ENCODE peak calls at places on chromosomes 12 and 14, in six cellular contexts. F is DND-41, H is ovary, C is MM.1S, E is right cardiac atrium, M is K562. R is an unnamed sample.

GRCh38 chr14:98926802-98927201 is 345.2 kb downstream of the BCL11B start:
- DNase-seq in M (no peak), C (no peak), E (no peak), H (no peak), F (no peak), R (no peak)

GRCh38 chr12:78759387-78759786 is 105.2 kb upstream of the SYT1 start:
- DNase-seq in E (no peak), H (no peak), C (no peak), M (no peak), F (no peak), R (peak; percentile 23)

GRCh38 chr12:25827141-25827540 is 131.3 kb upstream of the RASSF8 start:
- DNase-seq in H (no peak), E (no peak), C (no peak), F (no peak), M (no peak), R (no peak)

GRCh38 chr12:117208206-117208605 is 17.9 kb upstream of the FBXO21 start:
- DNase-seq in F (no peak), C (no peak), H (no peak), M (no peak), E (no peak), R (no peak)

GRCh38 chr12:57040750-57041149 is 9.2 kb downstream of the MYO1A start:
- DNase-seq in M (no peak), C (no peak), E (no peak), F (no peak), H (no peak), R (no peak)

GRCh38 chr12:905273-906076 is 44.0 kb downstream of the RAD52 start:
- DNase-seq in E (no peak), C (no peak), M (no peak), F (no peak), H (no peak), R (no peak)

GRCh38 chr12:118611295-118611694 is 234.9 kb downstream of the SUDS3 start:
- DNase-seq in H (no peak), M (no peak), E (peak; percentile 41), F (no peak), C (no peak), R (peak; percentile 57)

GRCh38 chr12:112602150-112602549 is 183.4 kb downstream of the PTPN11 start:
- DNase-seq in C (no peak), M (no peak), F (no peak), H (no peak), E (no peak), R (no peak)

GRCh38 chr14:54893151-54893760 is 9.4 kb downstream of the GCH1 start:
- DNase-seq in H (no peak), E (no peak), M (peak; percentile 22), C (no peak), F (peak; percentile 20), R (peak; percentile 15)

GRCh38 chr12:93782854-93783253 is 105.7 kb downstream of the CRADD start:
- DNase-seq in H (no peak), F (no peak), C (no peak), M (no peak), E (no peak), R (no peak)

GRCh38 chr12:93137656-93138612 is 208.8 kb upstream of the EEA1 start:
- DNase-seq in M (peak; percentile 37), H (no peak), C (no peak), F (no peak), E (no peak), R (peak; percentile 78)

GRCh38 chr14:93709249-93709648 is 79.0 kb downstream of the PRIMA1 start:
- DNase-seq in M (no peak), F (no peak), H (no peak), C (no peak), E (no peak), R (no peak)

GRCh38 chr14:77889971-77890442 is 90.1 kb downstream of the ADCK1 start:
- DNase-seq in M (no peak), C (no peak), H (no peak), E (no peak), F (no peak), R (peak; percentile 82)

GRCh38 chr14:63891148-63891964 is 38.6 kb downstream of the SYNE2 start:
- DNase-seq in H (no peak), F (peak; percentile 44), E (peak; percentile 63), M (no peak), C (no peak), R (no peak)

GRCh38 chr12:49263400-49263763 is 1.5 kb upstream of the TUBA1C start:
- DNase-seq in H (no peak), E (no peak), M (no peak), C (no peak), F (no peak), R (no peak)

GRCh38 chr12:90922068-90922743 is 32.8 kb downstream of the CCER1 start:
- DNase-seq in M (no peak), E (no peak), C (no peak), H (no peak), F (no peak), R (no peak)

GRCh38 chr12:25648460-25648859 is 95.4 kb upstream of the LMNTD1 start:
- DNase-seq in F (no peak), H (no peak), M (no peak), C (no peak), E (peak; percentile 85), R (peak; percentile 91)

GRCh38 chr12:2198088-2198501 is 145.3 kb downstream of the CACNA1C start:
- DNase-seq in E (no peak), M (no peak), C (no peak), F (no peak), H (no peak), R (peak; percentile 40)

GRCh38 chr14:100159865-100160533 is 554 bp upstream of the DEGS2 start:
- DNase-seq in E (no peak), H (no peak), M (no peak), C (no peak), F (no peak), R (no peak)

GRCh38 chr12:64739778-64740177 is 19.4 kb downstream of the GNS start:
- DNase-seq in M (no peak), F (no peak), E (no peak), C (no peak), H (no peak), R (peak; percentile 22)

GRCh38 chr12:123519151-123520001 is 14.1 kb downstream of the RILPL1 start:
- DNase-seq in C (no peak), M (no peak), F (no peak), E (peak; percentile 80), H (no peak), R (no peak)

GRCh38 chr12:104350211-104350908 is 46.8 kb downstream of the EID3 start:
- DNase-seq in M (no peak), C (no peak), H (no peak), E (no peak), F (no peak), R (no peak)

GRCh38 chr14:74988993-74989392 is 13.7 kb upstream of the EIF2B2 start:
- DNase-seq in H (no peak), F (no peak), M (no peak), C (no peak), E (no peak), R (no peak)

GRCh38 chr14:22737052-22737451 is 29.4 kb upstream of the OXA1L start:
- DNase-seq in F (no peak), E (no peak), H (no peak), C (peak; percentile 69), M (no peak), R (no peak)

GRCh38 chr12:114166360-114166759 is 200.2 kb upstream of the RBM19 start:
- DNase-seq in E (no peak), H (no peak), M (peak; percentile 47), F (peak; percentile 6), C (no peak), R (no peak)

DNA sequence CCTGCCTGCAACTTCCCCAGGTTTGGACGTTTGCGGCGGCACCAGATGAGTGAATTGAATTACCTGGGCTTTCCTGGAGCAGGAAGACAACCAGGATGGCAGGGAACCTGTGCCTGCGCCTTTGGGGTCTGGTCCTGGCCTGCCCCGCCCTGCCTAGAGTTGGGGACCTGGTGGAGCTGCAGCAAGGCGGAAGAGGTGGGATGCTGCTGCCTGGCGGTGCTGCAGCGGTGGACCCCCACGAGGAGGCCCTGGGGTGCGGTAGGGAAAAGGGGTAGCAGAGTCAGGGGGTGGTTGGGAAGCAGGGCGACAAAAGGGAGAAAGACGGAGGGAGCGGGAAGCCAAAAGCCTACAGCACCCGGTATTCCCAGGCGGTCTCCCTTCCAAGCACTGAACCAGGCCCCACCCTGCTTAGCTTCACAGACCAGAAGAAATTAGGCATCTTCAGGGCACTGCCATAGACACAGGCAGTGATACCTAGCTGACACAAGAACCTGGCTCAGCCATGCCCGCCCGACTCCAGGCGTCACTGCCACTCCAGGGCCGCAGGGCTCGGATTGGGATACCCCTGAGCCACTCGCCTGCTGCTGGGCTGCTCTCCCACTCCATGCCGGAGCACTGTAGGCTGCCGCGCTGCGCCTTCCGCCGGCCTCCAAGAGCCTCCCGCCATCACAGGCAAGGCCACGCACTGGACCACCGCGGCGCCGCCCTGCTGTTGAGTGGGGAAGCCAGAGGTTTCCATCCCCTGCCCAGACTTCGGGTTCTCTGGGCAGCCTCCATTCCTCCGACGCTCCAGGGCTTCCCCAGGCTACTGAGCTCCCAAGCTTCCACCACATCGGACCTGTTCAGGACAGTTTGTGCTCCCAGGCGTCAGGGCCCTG is 155.2 kb upstream of the ALG10B start:
- DNase-seq in M (no peak), H (peak; percentile 9), C (no peak), F (no peak), E (no peak), R (no peak)
- H3K9me3 ChIP-seq in M (no peaks in the 10 kb centered on the region), H (no peaks in the 10 kb centered on the region), C (no peaks in the 10 kb centered on the region), F (peaks cover 30% of the 10 kb centered on the region), E (no peaks in the 10 kb centered on the region), R (no peaks in the 10 kb centered on the region)

GRCh38 chr12:62933220-62933870 is 1.6 kb downstream of the PPM1H start:
- DNase-seq in E (peak; percentile 73), F (no peak), M (peak; percentile 64), H (no peak), C (no peak), R (no peak)
- H3K4me3 ChIP-seq in E (peak overlapping the region; percentile 72), F (no peak overlapping the region), M (peak overlapping the region; percentile 72), H (peak overlapping the region; percentile 77), C (peak overlapping the region; percentile 94), R (peak overlapping the region; percentile 67)

GRCh38 chr14:105900398-105901160 is 374.2 kb downstream of the TMEM121 start:
- DNase-seq in H (no peak), F (no peak), M (peak; percentile 1), C (no peak), E (peak; percentile 28), R (no peak)

GRCh38 chr14:105899071-105899641 is 372.8 kb downstream of the TMEM121 start:
- DNase-seq in H (no peak), M (peak; percentile 2), F (no peak), E (peak; percentile 51), C (no peak), R (no peak)

GRCh38 chr14:105899657-105900397 is 373.4 kb downstream of the TMEM121 start:
- DNase-seq in C (no peak), H (no peak), F (no peak), M (peak; percentile 2), E (peak; percentile 25), R (no peak)

GRCh38 chr14:105902131-105902898 is 375.9 kb downstream of the TMEM121 start:
- DNase-seq in M (no peak), F (no peak), H (no peak), C (no peak), E (no peak), R (no peak)

DNA sequence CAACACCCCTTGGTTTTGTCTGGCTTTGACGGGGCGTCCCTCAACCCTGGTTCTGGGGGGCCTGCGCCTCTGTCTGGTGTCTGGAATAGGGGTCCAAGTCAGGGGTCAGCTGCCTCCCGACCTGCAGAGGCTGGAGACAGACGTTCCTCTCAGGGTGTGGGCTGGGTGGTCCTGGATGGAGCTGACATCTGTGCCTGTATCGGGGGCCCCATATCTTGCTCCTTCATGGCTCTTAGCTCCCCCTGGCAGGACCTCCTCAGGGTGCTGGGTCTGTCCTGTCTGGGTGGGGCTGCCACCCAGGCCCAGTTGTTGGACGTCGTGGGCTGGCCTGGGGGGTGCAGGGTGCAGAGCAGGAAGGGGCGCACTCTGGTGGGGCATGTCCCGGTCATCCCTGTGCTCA is 374.8 kb downstream of the TMEM121 start:
- DNase-seq in M (peak; percentile 1), H (no peak), C (no peak), F (no peak), E (no peak), R (no peak)
- H3K9me3 ChIP-seq in M (no peaks in the 10 kb centered on the region), H (no peaks in the 10 kb centered on the region), C (no peaks in the 10 kb centered on the region), F (no peaks in the 10 kb centered on the region), E (no peaks in the 10 kb centered on the region), R (no peaks in the 10 kb centered on the region)

GRCh38 chr12:107864235-107864634 is 89.7 kb downstream of the ASCL4 start:
- DNase-seq in E (peak; percentile 63), H (no peak), F (no peak), M (no peak), C (no peak), R (no peak)
- H3K4me3 ChIP-seq in E (no peak overlapping the region), H (no peak overlapping the region), F (no peak overlapping the region), M (no peak overlapping the region), C (no peak overlapping the region), R (no peak overlapping the region)

R was measured in MG63.